ENCODE peak calls at places on chromosomes 4 and X, in six cellular contexts. E, V, C, Y, G and X are unnamed samples.

GRCh38 chr4:87805971-87806370 is 6.6 kb downstream of the IBSP start:
- DNase-seq in E (peak), V (peak), C (no peak), Y (no peak), G (no peak), X (no peak)

GRCh38 chr4:1347410-1347864 is 429 bp downstream of the UVSSA start:
- DNase-seq in E (peak), V (peak), C (peak), Y (peak), G (no peak), X (no peak)

GRCh38 chrX:2498781-2499302 is 1.9 kb downstream of the DHRSX start:
- DNase-seq in E (no peak), V (peak), C (no peak), Y (peak), G (no peak), X (peak)

GRCh38 chrX:115592997-115593734 is 32.2 kb downstream of the PLS3 start:
- DNase-seq in E (peak), V (peak), C (no peak), Y (peak), G (no peak), X (no peak)

GRCh38 chr4:183391204-183391603 is 53.2 kb upstream of the CDKN2AIP start:
- DNase-seq in E (no peak), V (no peak), C (no peak), Y (no peak), G (no peak), X (no peak)

GRCh38 chr4:147707892-147708672 is 23.8 kb upstream of the ARHGAP10 start:
- DNase-seq in E (peak), V (peak), C (peak), Y (peak), G (peak), X (peak)

GRCh38 chrX:41559662-41560061 is 112.5 kb downstream of the NYX start:
- DNase-seq in E (no peak), V (peak), C (no peak), Y (peak), G (no peak), X (no peak)

GRCh38 chr4:4395849-4396627 is 9.1 kb downstream of the NSG1 start:
- DNase-seq in E (no peak), V (peak), C (no peak), Y (peak), G (no peak), X (peak)

GRCh38 chrX:139063364-139063763 is 351.8 kb upstream of the FGF13 start:
- DNase-seq in E (peak), V (no peak), C (no peak), Y (no peak), G (no peak), X (no peak)

GRCh38 chrX:68935362-68935761 is 106.5 kb downstream of the EFNB1 start:
- DNase-seq in E (peak), V (no peak), C (no peak), Y (no peak), G (no peak), X (no peak)

GRCh38 chr4:98932539-98932938 is 3.6 kb upstream of the EIF4E start:
- DNase-seq in E (peak), V (peak), C (peak), Y (no peak), G (no peak), X (no peak)

GRCh38 chr4:109648266-109648996 is 54.8 kb downstream of the CASP6 start:
- DNase-seq in E (peak), V (no peak), C (no peak), Y (no peak), G (no peak), X (no peak)

GRCh38 chrX:48938721-48939416 is 18.5 kb downstream of the OTUD5 start:
- DNase-seq in E (no peak), V (no peak), C (peak), Y (no peak), G (no peak), X (no peak)

GRCh38 chr4:957581-958313 is 15.6 kb downstream of the DGKQ start:
- DNase-seq in E (no peak), V (no peak), C (no peak), Y (no peak), G (no peak), X (no peak)

GRCh38 chrX:10633722-10634121 is 13.3 kb upstream of the MID1 start:
- DNase-seq in E (peak), V (peak), C (no peak), Y (peak), G (peak), X (no peak)

GRCh38 chrX:119552508-119552907 is 12.7 kb downstream of the STEEP1 start:
- DNase-seq in E (peak), V (peak), C (no peak), Y (peak), G (no peak), X (no peak)

GRCh38 chrX:119549327-119550016 is 15.7 kb downstream of the STEEP1 start:
- DNase-seq in E (no peak), V (no peak), C (no peak), Y (no peak), G (no peak), X (no peak)
- TF ChIP-seq EZH2phosphoT487 in E (no peak), V (no peak), C (no peak), Y (no peak), G (no peak), X (no peak)

DNA sequence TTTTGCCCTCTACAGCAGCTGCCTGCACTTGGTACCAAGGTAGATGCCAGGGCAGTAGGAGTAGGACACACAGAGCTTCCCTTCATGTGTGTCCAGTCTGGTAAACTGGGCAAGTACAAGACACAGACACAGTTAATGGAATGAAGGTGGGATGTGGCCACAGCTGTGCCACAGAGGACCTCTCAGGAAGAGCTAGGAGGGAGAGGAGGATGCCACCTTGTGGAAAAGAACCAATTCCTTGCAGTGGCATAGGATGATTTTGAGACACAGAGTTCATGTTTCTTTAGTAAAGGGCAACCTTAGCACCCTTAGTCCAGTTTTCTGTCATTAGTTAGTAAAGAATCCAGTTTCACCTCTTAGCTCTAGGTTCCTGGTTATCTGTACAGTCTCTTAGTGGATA is 36.3 kb upstream of the TBC1D14 start:
- DNase-seq in E (peak), V (peak), C (no peak), Y (no peak), G (no peak), X (peak)
- TF ChIP-seq EZH2phosphoT487 in E (no peak), V (no peak), C (no peak), Y (no peak), G (no peak), X (no peak)

GRCh38 chrX:18146954-18147353 is 73.7 kb downstream of the BEND2 start:
- DNase-seq in E (peak), V (peak), C (no peak), Y (peak), G (no peak), X (peak)
- TF ChIP-seq EZH2phosphoT487 in E (no peak), V (no peak), C (no peak), Y (no peak), G (no peak), X (no peak)

GRCh38 chr4:170497729-170498128 is 408.0 kb upstream of the AADAT start:
- DNase-seq in E (no peak), V (no peak), C (no peak), Y (no peak), G (no peak), X (no peak)

GRCh38 chr4:170491981-170492380 is 402.2 kb upstream of the AADAT start:
- DNase-seq in E (no peak), V (no peak), C (no peak), Y (no peak), G (no peak), X (no peak)

GRCh38 chr4:170497105-170497504 is 407.3 kb upstream of the AADAT start:
- DNase-seq in E (peak), V (peak), C (peak), Y (no peak), G (no peak), X (peak)
- TF ChIP-seq EZH2phosphoT487 in E (no peak), V (no peak), C (no peak), Y (no peak), G (no peak), X (no peak)

GRCh38 chr4:47145630-47146029 is 114.3 kb downstream of the GABRB1 start:
- DNase-seq in E (no peak), V (peak), C (peak), Y (peak), G (no peak), X (no peak)
- TF ChIP-seq EZH2phosphoT487 in E (no peak), V (no peak), C (no peak), Y (no peak), G (no peak), X (no peak)